ENCODE peak calls at places on chromosomes 6 and 20, in four cellular contexts. T, E, A and U are unnamed samples.

GRCh38 chr6:73521351-73522254 is 771 bp upstream of the EEF1A1 start:
- DNase-seq in T (peak; percentile 91), E (peak; percentile 42), A (no peak), U (no peak)

GRCh38 chr6:16594849-16595248 is 166.4 kb downstream of the ATXN1 start:
- DNase-seq in E (no peak), T (no peak), A (no peak), U (no peak)

GRCh38 chr6:21200056-21200870 is 393.3 kb upstream of the SOX4 start:
- DNase-seq in E (no peak), T (peak; percentile 38), A (no peak), U (no peak)

GRCh38 chr20:60037120-60037499 is 78.9 kb downstream of the CDH26 start:
- DNase-seq in T (peak; percentile 59), A (no peak), E (peak; percentile 77), U (peak; percentile 58)

GRCh38 chr20:3045042-3045815 is 623 bp upstream of the MRPS26 start:
- DNase-seq in A (no peak), E (no peak), T (peak; percentile 86), U (peak; percentile 86)

GRCh38 chr20:20167704-20168103 is 115.4 kb downstream of the CFAP61 start:
- DNase-seq in T (no peak), A (no peak), E (no peak), U (no peak)

GRCh38 chr20:57429579-57430202 is 38.5 kb downstream of the RBM38 start:
- DNase-seq in T (peak; percentile 63), E (no peak), A (no peak), U (no peak)

GRCh38 chr6:149200282-149200936 is 117.1 kb upstream of the TAB2 start:
- DNase-seq in E (no peak), A (no peak), T (no peak), U (no peak)

GRCh38 chr6:122734529-122735203 is 44.9 kb upstream of the FABP7 start:
- DNase-seq in E (peak; percentile 8), A (no peak), T (no peak), U (peak; percentile 41)

GRCh38 chr6:16698988-16699868 is 62.0 kb downstream of the ATXN1 start:
- DNase-seq in E (no peak), A (no peak), T (peak; percentile 62), U (no peak)

GRCh38 chr6:153568601-153569000 is 437.5 kb upstream of the RGS17 start:
- DNase-seq in T (no peak), A (no peak), E (peak; percentile 29), U (no peak)

GRCh38 chr6:170222498-170223471 is 68.1 kb downstream of the DLL1 start:
- DNase-seq in E (no peak), T (no peak), A (no peak), U (no peak)

GRCh38 chr6:109526905-109527628 is 44.0 kb upstream of the ZBTB24 start:
- DNase-seq in A (no peak), T (peak; percentile 69), E (peak; percentile 89), U (peak; percentile 74)

GRCh38 chr6:54060286-54060685 is 51.0 kb upstream of the MLIP start:
- DNase-seq in E (peak; percentile 92), A (no peak), T (peak; percentile 53), U (no peak)

GRCh38 chr6:35086636-35087360 is 54.3 kb downstream of the TCP11 start:
- DNase-seq in E (no peak), A (no peak), T (no peak), U (peak; percentile 17)

GRCh38 chr6:161549977-161550655 is 276.3 kb upstream of the AGPAT4 start:
- DNase-seq in T (no peak), E (peak; percentile 60), A (no peak), U (no peak)

GRCh38 chr6:44702292-44702691 is 314.8 kb downstream of the CDC5L start:
- DNase-seq in E (no peak), A (no peak), T (no peak), U (no peak)

GRCh38 chr20:61041481-61041880 is 210.6 kb upstream of the CDH4 start:
- DNase-seq in E (no peak), A (no peak), T (no peak), U (no peak)

GRCh38 chr20:38875170-38875993 is 50.8 kb upstream of the FAM83D start:
- DNase-seq in T (no peak), E (peak; percentile 63), A (no peak), U (no peak)

GRCh38 chr6:20877008-20877937 is 343.0 kb downstream of the CDKAL1 start:
- DNase-seq in E (peak; percentile 81), A (no peak), T (peak; percentile 97), U (no peak)

GRCh38 chr6:31947070-31947675 is 1.3 kb downstream of the CFB start:
- DNase-seq in T (no peak), E (no peak), A (no peak), U (no peak)

GRCh38 chr6:35663001-35663400 is 25.7 kb downstream of the FKBP5 start:
- DNase-seq in T (peak; percentile 19), A (no peak), E (peak; percentile 28), U (no peak)

GRCh38 chr6:22975079-22975478 is 405.7 kb downstream of the HDGFL1 start:
- DNase-seq in A (no peak), E (no peak), T (no peak), U (no peak)

GRCh38 chr6:22970004-22970403 is 400.6 kb downstream of the HDGFL1 start:
- DNase-seq in E (no peak), T (no peak), A (no peak), U (no peak)

DNA sequence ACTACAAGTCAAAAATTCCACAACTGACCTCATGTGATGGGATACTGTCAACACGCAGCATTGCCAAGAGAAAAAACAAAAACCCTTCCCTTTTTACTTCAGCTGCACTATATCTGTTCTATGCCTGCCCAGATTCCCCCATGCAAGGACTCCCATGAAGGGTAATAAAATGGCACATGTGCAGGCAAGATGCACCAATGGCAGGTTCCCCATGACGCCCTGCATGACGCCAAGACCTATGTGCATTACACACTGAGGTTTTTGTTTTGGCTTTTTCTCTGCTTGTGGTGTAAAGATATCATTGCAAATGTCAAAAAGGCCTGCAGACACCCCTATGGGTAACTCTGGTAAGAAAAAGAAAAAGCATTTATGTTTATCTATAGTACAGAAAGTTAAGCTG is 403.4 kb downstream of the HDGFL1 start:
- DNase-seq in T (no peak), E (no peak), A (no peak), U (no peak)
- H3K4me1 ChIP-seq in T (no peaks in the 10 kb centered on the region), E (no peaks in the 10 kb centered on the region), A (no peaks in the 10 kb centered on the region), U (no peaks in the 10 kb centered on the region)

DNA sequence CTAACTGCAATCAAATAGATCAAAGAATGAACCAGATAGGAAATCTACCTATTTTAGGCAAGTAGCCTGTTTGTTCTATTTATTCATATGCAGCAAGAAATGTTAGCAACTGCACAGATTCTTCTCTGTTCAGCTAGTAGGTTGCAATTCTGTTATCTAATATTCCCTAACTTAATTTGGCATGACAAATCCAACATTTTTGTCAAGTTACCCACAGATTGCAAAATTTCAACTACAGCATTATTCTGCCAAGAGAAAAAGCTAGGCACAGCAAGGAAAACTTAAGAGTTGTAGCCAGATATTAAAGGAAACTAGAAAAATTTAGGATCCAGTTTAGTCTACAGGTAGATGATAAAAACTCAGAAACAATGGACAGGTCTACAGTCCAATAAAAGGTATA is 104.4 kb upstream of the SYNCRIP start:
- DNase-seq in T (peak; percentile 50), E (no peak), A (no peak), U (no peak)
- H3K56ac ChIP-seq in T (no peak overlapping the region), E (no peak overlapping the region), A (no peak overlapping the region), U (no peak overlapping the region)

GRCh38 chr6:127897437-127897836 is 3.4 kb downstream of the THEMIS start:
- DNase-seq in A (no peak), T (no peak), E (no peak), U (no peak)
- H3K4me1 ChIP-seq in A (no peaks in the 10 kb centered on the region), T (no peaks in the 10 kb centered on the region), E (peaks cover 1% of the 10 kb centered on the region), U (no peaks in the 10 kb centered on the region)

DNA sequence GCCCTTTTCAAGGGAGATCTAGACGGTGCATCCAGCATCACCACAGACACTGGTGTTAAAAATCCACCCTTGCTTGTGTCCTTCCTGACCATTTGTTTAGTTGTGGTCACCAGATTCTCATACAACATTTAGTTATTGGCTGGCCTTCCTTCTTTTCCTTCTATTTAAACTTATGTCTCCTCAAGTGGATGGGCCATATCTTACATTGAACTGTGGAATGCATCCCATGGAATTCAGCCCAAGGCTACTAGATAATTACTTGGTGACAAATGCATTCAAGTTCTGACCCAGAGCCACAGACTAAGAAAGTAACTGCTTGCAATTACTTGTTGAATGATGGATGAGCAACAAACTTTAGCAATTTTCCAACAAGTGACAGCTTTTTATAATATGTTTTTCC is 198.9 kb upstream of the SSTR4 start:
- DNase-seq in E (peak; percentile 72), A (no peak), T (no peak), U (no peak)
- H3K56ac ChIP-seq in E (no peak overlapping the region), A (no peak overlapping the region), T (no peak overlapping the region), U (no peak overlapping the region)